ENCODE peak calls at places on chromosomes 2 and 18, in five cellular contexts. E, B, O, T and N are unnamed samples.
A peak's percentile ranks its signal among the peaks of the same experiment; 100 is the strongest.

GRCh38 chr2:127226520-127227263 is 6.6 kb upstream of the CYP27C1 start:
- DNase-seq in E (peak; percentile 88), B (peak; percentile 36), O (no peak), T (peak; percentile 33), N (peak; percentile 24)

GRCh38 chr2:168490916-168491605 is 35.0 kb downstream of the CERS6 start:
- DNase-seq in E (no peak), B (no peak), O (no peak), T (no peak), N (peak; percentile 74)

GRCh38 chr2:95315801-95316411 is 18.8 kb downstream of the KCNIP3 start:
- DNase-seq in E (no peak), B (no peak), O (no peak), T (no peak), N (no peak)

GRCh38 chr2:113138428-113139322 is 11.3 kb downstream of the IL1RN start:
- DNase-seq in E (peak; percentile 52), B (peak; percentile 64), O (peak; percentile 77), T (peak; percentile 76), N (peak; percentile 83)

GRCh38 chr18:54284967-54285785 is 15.9 kb downstream of the POLI start:
- DNase-seq in E (no peak), B (peak; percentile 97), O (no peak), T (no peak), N (no peak)

GRCh38 chr2:101231253-101231652 is 21.4 kb upstream of the CNOT11 start:
- DNase-seq in E (no peak), B (no peak), O (no peak), T (no peak), N (no peak)

GRCh38 chr2:98020992-98021713 is 25.4 kb upstream of the TMEM131 start:
- DNase-seq in E (no peak), B (no peak), O (no peak), T (no peak), N (no peak)

GRCh38 chr2:19801367-19802087 is 100.3 kb downstream of the TTC32 start:
- DNase-seq in E (peak; percentile 95), B (no peak), O (no peak), T (no peak), N (no peak)

GRCh38 chr18:10032331-10032979 is 118.6 kb downstream of the VAPA start:
- DNase-seq in E (no peak), B (no peak), O (no peak), T (no peak), N (no peak)

GRCh38 chr2:33577660-33578059 is 21.4 kb downstream of the FAM98A start:
- DNase-seq in E (no peak), B (no peak), O (no peak), T (no peak), N (no peak)

GRCh38 chr2:28545590-28546195 is 49.8 kb downstream of the PLB1 start:
- DNase-seq in E (no peak), B (no peak), O (no peak), T (peak; percentile 23), N (peak; percentile 44)

GRCh38 chr2:74985983-74986382 is 27.5 kb downstream of the POLE4 start:
- DNase-seq in E (no peak), B (no peak), O (no peak), T (no peak), N (peak; percentile 74)

GRCh38 chr2:199955007-199955338 is 318 bp downstream of the TYW5 start:
- DNase-seq in E (no peak), B (peak; percentile 23), O (no peak), T (peak; percentile 64), N (no peak)

GRCh38 chr2:63049291-63050185 is 1.1 kb upstream of the OTX1 start:
- DNase-seq in E (no peak), B (no peak), O (no peak), T (no peak), N (peak; percentile 31)

GRCh38 chr2:150274108-150274507 is 213.4 kb downstream of the RND3 start:
- DNase-seq in E (no peak), B (no peak), O (no peak), T (no peak), N (no peak)

GRCh38 chr18:12882416-12882815 is 1.6 kb downstream of the PTPN2 start:
- DNase-seq in E (no peak), B (no peak), O (no peak), T (no peak), N (no peak)

GRCh38 chr2:2324119-2324518 is 7.0 kb downstream of the MYT1L start:
- DNase-seq in E (no peak), B (no peak), O (no peak), T (no peak), N (no peak)

GRCh38 chr2:102262218-102263129 is 48.9 kb upstream of the IL1RL1 start:
- DNase-seq in E (no peak), B (no peak), O (no peak), T (no peak), N (no peak)

GRCh38 chr18:384897-385296 is 115.6 kb downstream of the COLEC12 start:
- DNase-seq in E (no peak), B (no peak), O (no peak), T (no peak), N (no peak)

GRCh38 chr2:60148717-60149116 is 404.7 kb downstream of the BCL11A start:
- DNase-seq in E (no peak), B (no peak), O (no peak), T (no peak), N (peak; percentile 47)

GRCh38 chr2:214899751-214900150 is 90.3 kb upstream of the BARD1 start:
- DNase-seq in E (no peak), B (no peak), O (no peak), T (no peak), N (no peak)

GRCh38 chr2:102940684-102941083 is 178.9 kb downstream of the TMEM182 start:
- DNase-seq in E (no peak), B (no peak), O (no peak), T (no peak), N (no peak)

GRCh38 chr2:20186078-20186854 is 38.7 kb downstream of the SDC1 start:
- DNase-seq in E (peak; percentile 42), B (no peak), O (peak; percentile 70), T (peak; percentile 94), N (peak; percentile 94)

GRCh38 chr2:120233292-120233691 is 10.1 kb upstream of the TMEM185B start:
- DNase-seq in E (no peak), B (no peak), O (no peak), T (no peak), N (no peak)

GRCh38 chr2:120229341-120229740 is 6.1 kb upstream of the TMEM185B start:
- DNase-seq in E (no peak), B (no peak), O (no peak), T (no peak), N (no peak)

GRCh38 chr2:120230515-120231471 is 7.6 kb upstream of the TMEM185B start:
- DNase-seq in E (no peak), B (no peak), O (no peak), T (no peak), N (no peak)

GRCh38 chr2:120231564-120231973 is 8.4 kb upstream of the TMEM185B start:
- DNase-seq in E (no peak), B (no peak), O (no peak), T (no peak), N (no peak)

DNA sequence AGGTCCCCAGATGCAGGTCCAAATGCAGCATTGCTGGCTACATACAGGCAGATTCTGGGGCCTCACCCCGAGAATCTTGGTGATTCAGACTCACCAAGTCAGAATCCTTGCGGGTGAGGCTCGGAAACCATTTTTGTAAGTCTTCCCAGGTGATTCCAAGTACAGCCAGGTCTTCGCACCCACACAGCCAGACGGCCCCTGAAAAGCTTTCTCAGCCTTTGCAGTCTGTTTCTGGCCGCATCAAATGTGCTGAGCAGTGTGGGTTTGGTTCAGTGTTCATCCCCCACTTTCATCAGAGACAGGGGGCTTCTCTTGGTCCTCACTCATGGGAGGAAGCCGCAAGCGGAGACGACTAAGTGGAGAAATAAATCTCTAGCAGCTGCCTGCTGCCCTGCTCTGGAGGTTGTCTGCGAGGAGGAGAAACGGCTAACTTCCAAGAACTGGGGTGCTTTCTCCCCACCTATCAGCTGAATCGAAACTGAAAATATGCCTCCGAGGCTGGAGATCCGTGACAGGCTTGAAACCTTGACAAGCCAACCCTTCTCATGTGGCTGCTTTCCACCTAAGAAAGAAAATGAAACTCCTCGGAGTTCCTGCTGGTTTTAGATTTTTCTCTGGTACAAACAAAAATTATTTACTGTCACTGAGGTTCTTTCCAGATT is 8.9 kb upstream of the TMEM185B start:
- DNase-seq in E (no peak), B (peak; percentile 86), O (no peak), T (no peak), N (no peak)
- H3K4me3 ChIP-seq in E (no peak overlapping the region), B (peak overlapping the region; percentile 89), O (peak overlapping the region; percentile 14), T (peak overlapping the region; percentile 74), N (no peak overlapping the region)

DNA sequence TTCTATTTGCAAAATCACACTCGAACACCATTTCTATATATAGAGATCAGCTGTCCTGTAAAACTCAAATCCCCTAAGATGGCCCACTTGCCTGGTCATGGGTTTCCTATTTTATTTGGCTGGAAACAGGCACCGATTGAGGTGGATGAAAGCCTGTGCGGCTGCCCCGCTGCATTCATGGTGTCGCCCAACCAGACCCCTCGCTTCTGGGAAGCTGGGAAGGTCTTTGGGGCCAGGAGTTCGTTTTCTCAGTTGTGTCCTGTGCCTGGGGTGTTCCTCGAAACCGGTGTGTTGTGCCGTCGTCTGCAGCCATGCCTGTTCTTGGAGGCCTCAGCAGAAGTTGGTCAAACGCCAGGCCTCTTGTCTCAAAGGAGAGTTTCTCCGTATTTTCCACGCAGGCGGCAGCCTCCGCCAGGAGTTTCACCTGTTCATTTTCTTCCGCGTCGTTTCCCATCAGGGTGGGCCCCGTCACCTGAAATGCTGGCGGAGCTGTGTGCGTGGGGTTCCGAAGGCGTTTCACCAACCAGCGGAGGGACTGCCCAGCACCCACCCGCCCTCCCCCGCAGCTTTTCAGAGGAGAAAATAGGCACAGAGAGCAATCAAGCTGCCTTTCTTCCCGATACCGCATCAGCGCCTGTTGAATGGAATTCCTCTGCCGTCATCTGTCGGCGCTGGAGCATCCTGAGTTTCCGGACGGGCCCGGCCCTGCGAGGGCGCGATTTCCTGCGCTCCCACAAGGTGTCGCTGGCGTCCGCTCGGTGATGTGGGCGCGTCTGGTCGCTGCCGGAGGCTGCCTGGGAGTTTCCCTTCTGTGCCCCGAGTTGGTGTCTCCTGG is 17.1 kb upstream of the NFATC1 start:
- DNase-seq in E (peak; percentile 48), B (peak; percentile 26), O (peak; percentile 58), T (no peak), N (peak; percentile 54)
- TF ChIP-seq MAX in E (no peak), B (no peak), O (no peak), T (no peak), N (no peak)

DNA sequence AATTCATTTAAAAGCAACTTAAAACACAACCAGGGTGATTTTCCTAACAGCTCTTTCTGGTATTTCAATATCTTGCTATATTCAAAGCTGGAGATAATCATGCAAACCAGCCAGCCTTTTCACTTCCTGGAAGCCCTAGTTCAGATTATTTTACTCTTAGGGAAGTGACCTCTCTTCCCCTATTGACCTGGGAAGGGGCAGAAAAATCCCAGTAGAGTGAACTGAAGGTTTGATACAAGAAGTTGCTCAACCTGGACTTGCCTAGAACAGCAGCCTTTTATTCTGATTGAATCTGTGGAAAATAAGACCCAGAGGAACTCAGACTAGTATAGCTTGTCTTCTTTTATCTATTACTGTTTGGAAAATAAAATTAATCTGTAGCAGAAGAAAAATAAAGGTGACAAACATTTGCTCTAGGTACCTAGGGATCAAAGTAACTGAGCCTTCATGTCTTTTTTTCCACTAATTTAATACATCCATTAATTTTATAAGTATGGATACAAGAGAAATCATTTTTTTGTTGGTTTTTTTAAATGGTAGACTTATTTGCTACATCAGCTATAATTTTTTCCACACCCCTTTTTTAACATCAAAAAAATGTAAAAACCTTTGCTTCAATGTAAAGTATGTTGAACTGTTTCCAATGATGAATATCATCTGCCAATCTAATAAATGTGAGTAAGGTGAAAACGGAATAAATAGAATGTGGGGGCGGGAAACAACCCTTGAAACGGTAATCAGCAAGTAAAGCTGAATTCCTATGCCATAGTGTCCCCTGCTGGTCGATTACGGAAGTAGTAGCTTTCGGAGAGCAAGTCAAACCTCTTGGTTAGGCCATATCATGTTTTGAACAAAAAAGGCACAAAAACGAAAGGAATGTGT is 629.9 kb downstream of the NRXN1 start:
- DNase-seq in E (peak; percentile 8), B (no peak), O (peak; percentile 22), T (peak; percentile 46), N (peak; percentile 70)
- TF ChIP-seq MYC in E (no peak), B (no peak), O (no peak), T (no peak), N (no peak)

GRCh38 chr18:24018299-24018910 is 3.9 kb downstream of the TTC39C start:
- DNase-seq in E (no peak), B (no peak), O (no peak), T (no peak), N (no peak)
- H3K4me3 ChIP-seq in E (no peak overlapping the region), B (peak overlapping the region; percentile 88), O (no peak overlapping the region), T (no peak overlapping the region), N (no peak overlapping the region)